ENCODE peak calls at places on chromosomes 13 and 19, in seven cellular contexts. J is H4; O is smooth muscle cell of the brain vasculature; Z is fibroblast of mammary gland; F is lower lobe of right lung; Y is psoas muscle; V is CD4-positive, CD25-positive, alpha-beta regulatory T cell. N is an unnamed sample.

GRCh38 chr13:29937836-29938235 is 87.4 kb upstream of the UBL3 start:
- DNase-seq in J (no peak), O (no peak), Z (no peak), F (no peak), Y (no peak), V (peak), N (no peak)

GRCh38 chr19:39970424-39970673 is 616 bp upstream of the PSMC4 start:
- DNase-seq in J (no peak), O (no peak), Z (no peak), F (no peak), Y (no peak), V (no peak), N (no peak)

GRCh38 chr19:8158411-8159074 is 9.2 kb upstream of the FBN3 start:
- DNase-seq in J (peak), O (peak), Z (peak), F (peak), Y (no peak), V (peak), N (no peak)

GRCh38 chr19:5059191-5059579 is 90.3 kb downstream of the KDM4B start:
- DNase-seq in J (no peak), O (no peak), Z (no peak), F (no peak), Y (peak), V (no peak), N (no peak)

GRCh38 chr19:10603084-10603872 is 16.2 kb upstream of the AP1M2 start:
- DNase-seq in J (no peak), O (no peak), Z (no peak), F (peak), Y (peak), V (peak), N (no peak)

GRCh38 chr13:26062853-26063444 is 11.1 kb upstream of the SHISA2 start:
- DNase-seq in J (peak), O (no peak), Z (peak), F (no peak), Y (no peak), V (no peak), N (no peak)

GRCh38 chr13:40402931-40403412 is 263.5 kb downstream of the FOXO1 start:
- DNase-seq in J (no peak), O (no peak), Z (peak), F (no peak), Y (no peak), V (no peak), N (no peak)

GRCh38 chr13:102856603-102857002 is 10.8 kb downstream of the ERCC5 start:
- DNase-seq in J (no peak), O (no peak), Z (peak), F (peak), Y (peak), V (no peak), N (no peak)